ENCODE peak calls at places on chromosomes 6 and 20, in eight cellular contexts. M is NCI-H774; X is mucosa of descending colon; R is fibroblast of mammary gland; C is GDM1; L is activated naive CD4-positive, alpha-beta T cell; Q is posterior cingulate gyrus; A is NCI-H1105. G is an unnamed sample.

GRCh38 chr6:52286798-52287432 is 2.4 kb upstream of the MCM3 start:
- DNase-seq in R (peak), X (peak), C (peak), L (peak), A (peak), M (peak), Q (peak), G (peak)

GRCh38 chr6:170290306-170291128 is at the start of gene DLL1:
- DNase-seq in A (peak), M (peak), R (no peak), L (no peak), X (peak), Q (peak), C (no peak), G (peak)

GRCh38 chr6:106858653-106859092 is 115.9 kb downstream of the CD24 start:
- DNase-seq in X (peak), C (no peak), L (no peak), M (no peak), A (no peak), Q (no peak), R (peak), G (no peak)

GRCh38 chr20:33676652-33677645 is 2.7 kb upstream of the NECAB3 start:
- DNase-seq in R (no peak), Q (no peak), C (no peak), M (no peak), L (no peak), A (no peak), X (peak), G (no peak)

GRCh38 chr6:152571089-152571488 is 66.1 kb downstream of the SYNE1 start:
- DNase-seq in X (no peak), M (no peak), A (no peak), R (no peak), Q (no peak), C (no peak), L (no peak), G (no peak)

GRCh38 chr20:17694767-17695166 is 5.0 kb upstream of the BANF2 start:
- DNase-seq in M (no peak), R (no peak), A (no peak), Q (no peak), X (no peak), C (no peak), L (no peak), G (no peak)

GRCh38 chr20:59173938-59174496 is 10.4 kb downstream of the ZNF831 start:
- DNase-seq in R (no peak), A (no peak), M (no peak), X (no peak), Q (no peak), C (no peak), L (no peak), G (no peak)

GRCh38 chr6:150711061-150711460 is 111.4 kb downstream of the PLEKHG1 start:
- DNase-seq in Q (no peak), X (no peak), M (no peak), C (no peak), L (no peak), A (no peak), R (no peak), G (no peak)

GRCh38 chr6:121838842-121839241 is 403.4 kb downstream of the GJA1 start:
- DNase-seq in R (peak), X (no peak), M (no peak), Q (no peak), A (no peak), C (peak), L (no peak), G (no peak)

GRCh38 chr6:138996524-138996923 is 8.5 kb upstream of the REPS1 start:
- DNase-seq in L (no peak), Q (no peak), R (no peak), M (no peak), C (no peak), A (no peak), X (no peak), G (no peak)

GRCh38 chr6:3986241-3986640 is 92.7 kb downstream of the FAM217A start:
- DNase-seq in Q (no peak), R (no peak), X (no peak), A (no peak), L (no peak), C (no peak), M (no peak), G (no peak)

GRCh38 chr6:88499845-88500699 is 333.9 kb upstream of the CNR1 start:
- DNase-seq in A (no peak), R (no peak), M (no peak), C (no peak), X (no peak), L (no peak), Q (no peak), G (no peak)

GRCh38 chr6:111843347-111844147 is 29.7 kb downstream of the FYN start:
- DNase-seq in X (peak), C (no peak), L (peak), Q (peak), R (no peak), M (no peak), A (no peak), G (peak)